ENCODE peak calls at places on chromosomes 13 and 19, in eight cellular contexts. Z is HCEC 1CT, X is HTR-8/SVneo, J is AG08395, H is germinal center, P is uterus, Q is astrocyte of the spinal cord, A is left ventricle myocardium superior. O is an unnamed sample.
A peak's percentile ranks its signal among the peaks of the same experiment; 100 is the strongest.

GRCh38 chr19:18386543-18387251 is 739 bp downstream of the GDF15 start:
- DNase-seq in P (no peak), Z (no peak), A (no peak), X (no peak), H (no peak), Q (no peak), J (peak; percentile 23), O (peak; percentile 61)

GRCh38 chr13:80048802-80049201 is 292.1 kb downstream of the SPRY2 start:
- DNase-seq in A (peak; percentile 79), Q (peak; percentile 97), H (peak; percentile 2), Z (peak; percentile 99), P (peak; percentile 77), X (peak; percentile 41), J (peak; percentile 94), O (peak; percentile 87)

GRCh38 chr19:35162471-35163326 is 8.2 kb downstream of the FXYD5 start:
- DNase-seq in J (no peak), X (no peak), A (no peak), P (no peak), Q (peak; percentile 42), H (no peak), Z (no peak), O (peak; percentile 74)

GRCh38 chr13:98504371-98504963 is 72.4 kb downstream of the STK24 start:
- DNase-seq in P (no peak), H (no peak), Z (no peak), J (no peak), Q (no peak), A (no peak), X (no peak), O (no peak)

GRCh38 chr19:46574533-46574932 is 26.6 kb upstream of the CALM3 start:
- DNase-seq in A (no peak), J (no peak), H (no peak), Z (no peak), X (no peak), P (no peak), Q (no peak), O (no peak)

GRCh38 chr13:80141114-80141849 is 199.6 kb downstream of the SPRY2 start:
- DNase-seq in J (peak; percentile 66), Q (peak; percentile 84), P (peak; percentile 56), X (no peak), A (peak; percentile 73), H (no peak), Z (no peak), O (no peak)

GRCh38 chr19:6811906-6812305 is 39.4 kb downstream of the VAV1 start:
- DNase-seq in A (no peak), Q (peak; percentile 16), J (peak; percentile 44), Z (peak; percentile 68), H (peak; percentile 19), X (peak; percentile 74), P (no peak), O (peak; percentile 75)

GRCh38 chr13:51435002-51435578 is 17.7 kb downstream of the INTS6 start:
- DNase-seq in A (no peak), J (peak; percentile 22), P (no peak), X (peak; percentile 2), H (no peak), Z (peak; percentile 43), Q (peak; percentile 38), O (peak; percentile 17)

GRCh38 chr19:34184880-34185491 is 12.7 kb downstream of the LSM14A start:
- DNase-seq in Q (no peak), A (no peak), H (no peak), Z (no peak), J (peak; percentile 27), P (no peak), X (no peak), O (no peak)

GRCh38 chr13:33075996-33076395 is 59.8 kb downstream of the KL start:
- DNase-seq in Q (no peak), A (no peak), P (no peak), J (no peak), H (no peak), X (no peak), Z (no peak), O (no peak)

GRCh38 chr19:2751438-2751830 is 11.6 kb upstream of the SLC39A3 start:
- DNase-seq in A (peak; percentile 20), H (no peak), Z (no peak), J (no peak), Q (no peak), P (no peak), X (no peak), O (no peak)

GRCh38 chr13:95745752-95746151 is 68.8 kb downstream of the DNAJC3 start:
- DNase-seq in P (no peak), Z (peak; percentile 9), Q (no peak), J (no peak), A (no peak), H (no peak), X (no peak), O (no peak)

GRCh38 chr19:31500921-31501320 is 151.7 kb upstream of the TSHZ3 start:
- DNase-seq in H (no peak), P (no peak), J (no peak), A (no peak), X (no peak), Z (no peak), Q (no peak), O (no peak)

GRCh38 chr13:28136916-28137315 is 1.4 kb upstream of the PAN3 start:
- DNase-seq in X (no peak), Z (no peak), J (no peak), P (no peak), A (no peak), Q (no peak), H (peak; percentile 25), O (no peak)

GRCh38 chr19:42277821-42278809 is 9.1 kb downstream of the CIC start:
- DNase-seq in A (peak; percentile 47), P (peak; percentile 35), Z (no peak), H (no peak), J (peak; percentile 43), X (no peak), Q (peak; percentile 22), O (no peak)

GRCh38 chr19:16969127-16969526 is 57.5 kb downstream of the CPAMD8 start:
- DNase-seq in X (no peak), P (no peak), Q (no peak), J (no peak), Z (no peak), H (no peak), A (no peak), O (peak; percentile 89)

GRCh38 chr19:33304760-33305647 is 2.7 kb upstream of the CEBPA start:
- DNase-seq in H (no peak), X (no peak), Z (no peak), A (no peak), J (peak; percentile 1), Q (no peak), P (no peak), O (no peak)

GRCh38 chr19:41811036-41811435 is 14.6 kb downstream of the CEACAM3 start:
- DNase-seq in J (no peak), Z (no peak), A (no peak), P (no peak), X (no peak), Q (no peak), H (no peak), O (no peak)

GRCh38 chr19:36340786-36341386 is 38.1 kb downstream of the ZFP14 start:
- DNase-seq in A (no peak), Q (no peak), P (no peak), J (no peak), H (no peak), X (no peak), Z (no peak), O (no peak)

GRCh38 chr19:49807174-49807830 is 5.8 kb downstream of the FUZ start:
- DNase-seq in A (no peak), X (no peak), J (no peak), Q (no peak), P (no peak), Z (no peak), H (peak; percentile 38), O (no peak)

GRCh38 chr19:15534957-15535864 is 26.9 kb downstream of the CYP4F22 start:
- DNase-seq in A (no peak), Z (no peak), H (no peak), J (no peak), P (no peak), X (no peak), Q (no peak), O (no peak)

GRCh38 chr13:24162604-24163003 is 2.1 kb downstream of the SPATA13 start:
- DNase-seq in X (no peak), H (no peak), P (no peak), A (no peak), Q (no peak), J (no peak), Z (no peak), O (no peak)

GRCh38 chr13:98664047-98664446 is 87.1 kb upstream of the STK24 start:
- DNase-seq in J (peak; percentile 32), Q (peak; percentile 89), A (no peak), P (no peak), H (no peak), X (no peak), Z (peak; percentile 13), O (peak; percentile 91)

GRCh38 chr19:58352760-58353671 is at the start of gene A1BG:
- DNase-seq in A (no peak), J (no peak), H (no peak), P (no peak), X (no peak), Z (no peak), Q (no peak), O (no peak)

GRCh38 chr13:23160241-23161175 is 20.3 kb upstream of the SGCG start:
- DNase-seq in P (no peak), H (no peak), Z (no peak), Q (no peak), A (no peak), J (peak; percentile 22), X (no peak), O (no peak)

GRCh38 chr13:94020833-94021232 is 458.6 kb downstream of the DCT start:
- DNase-seq in Q (peak; percentile 51), H (no peak), J (peak; percentile 15), P (no peak), A (no peak), X (no peak), Z (peak; percentile 80), O (peak; percentile 53)

GRCh38 chr13:95833713-95834112 is 156.8 kb downstream of the DNAJC3 start:
- DNase-seq in J (no peak), A (no peak), Q (peak; percentile 19), X (no peak), H (no peak), P (no peak), Z (peak; percentile 44), O (peak; percentile 51)

GRCh38 chr13:29991343-29991742 is 140.9 kb upstream of the UBL3 start:
- DNase-seq in A (no peak), H (no peak), P (no peak), Q (peak; percentile 92), Z (peak; percentile 97), X (peak; percentile 57), J (peak; percentile 96), O (peak; percentile 47)

GRCh38 chr19:17797397-17798201 is 2.7 kb downstream of the B3GNT3 start:
- DNase-seq in P (no peak), Z (peak; percentile 2), Q (no peak), X (peak; percentile 78), A (no peak), J (peak; percentile 58), H (no peak), O (peak; percentile 89)

GRCh38 chr19:33821871-33822270 is 25.2 kb downstream of the KCTD15 start:
- DNase-seq in Q (no peak), P (no peak), J (no peak), A (no peak), H (no peak), Z (no peak), X (no peak), O (peak; percentile 40)

GRCh38 chr19:11300811-11301120 is 4.8 kb downstream of the TSPAN16 start:
- DNase-seq in X (no peak), P (no peak), J (no peak), H (no peak), A (no peak), Z (no peak), Q (no peak), O (no peak)

GRCh38 chr13:24875566-24875965 is 111.6 kb downstream of the RNF17 start:
- DNase-seq in P (no peak), A (no peak), Z (no peak), Q (no peak), J (no peak), H (no peak), X (no peak), O (no peak)

GRCh38 chr13:59364508-59365187 is 799.1 kb downstream of the DIAPH3 start:
- DNase-seq in J (no peak), X (no peak), H (no peak), Q (no peak), Z (no peak), P (no peak), A (no peak), O (no peak)

GRCh38 chr13:51396352-51396751 is 56.5 kb downstream of the INTS6 start:
- DNase-seq in A (no peak), H (no peak), X (no peak), P (no peak), Q (peak; percentile 10), J (no peak), Z (no peak), O (peak; percentile 7)